ENCODE peak calls at places on chromosomes 16 and 17, in five cellular contexts. One of them, this sample, is unnamed.

GRCh38 chr16:82660078-82660645 is 33.4 kb downstream of the CDH13 start:
- DNase-seq in uterus: no peak
- DNase-seq in transverse colon: no peak
- DNase-seq in mammary epithelial cell: peak
- DNase-seq in epithelial cell of esophagus: peak
- DNase-seq in this sample: peak

GRCh38 chr17:32586666-32587065 is 99.9 kb downstream of the CDK5R1 start:
- DNase-seq in uterus: no peak
- DNase-seq in transverse colon: no peak
- DNase-seq in mammary epithelial cell: peak
- DNase-seq in epithelial cell of esophagus: peak
- DNase-seq in this sample: peak

GRCh38 chr17:156094-156621 is 18.8 kb downstream of the SCGB1C2 start:
- DNase-seq in uterus: no peak
- DNase-seq in transverse colon: no peak
- DNase-seq in mammary epithelial cell: no peak
- DNase-seq in epithelial cell of esophagus: no peak
- DNase-seq in this sample: no peak

GRCh38 chr17:31739300-31739699 is 119.7 kb downstream of the COPRS start:
- DNase-seq in uterus: no peak
- DNase-seq in transverse colon: no peak
- DNase-seq in mammary epithelial cell: peak
- DNase-seq in epithelial cell of esophagus: peak
- DNase-seq in this sample: peak

GRCh38 chr17:31408586-31408985 is 17.1 kb downstream of the RAB11FIP4 start:
- DNase-seq in uterus: no peak
- DNase-seq in transverse colon: no peak
- DNase-seq in mammary epithelial cell: no peak
- DNase-seq in epithelial cell of esophagus: no peak
- DNase-seq in this sample: no peak

GRCh38 chr16:50126183-50126582 is 26.9 kb upstream of the TENT4B start:
- DNase-seq in uterus: no peak
- DNase-seq in transverse colon: no peak
- DNase-seq in mammary epithelial cell: no peak
- DNase-seq in epithelial cell of esophagus: no peak
- DNase-seq in this sample: no peak

GRCh38 chr16:3819741-3820724 is 60.5 kb downstream of the CREBBP start:
- DNase-seq in uterus: no peak
- DNase-seq in transverse colon: peak
- DNase-seq in mammary epithelial cell: peak
- DNase-seq in epithelial cell of esophagus: peak
- DNase-seq in this sample: peak

GRCh38 chr16:4517812-4518211 is 20.8 kb downstream of the CDIP1 start:
- DNase-seq in uterus: no peak
- DNase-seq in transverse colon: no peak
- DNase-seq in mammary epithelial cell: no peak
- DNase-seq in epithelial cell of esophagus: peak
- DNase-seq in this sample: no peak

GRCh38 chr17:66855204-66855603 is 20.3 kb downstream of the CACNG5 start:
- DNase-seq in uterus: no peak
- DNase-seq in transverse colon: no peak
- DNase-seq in mammary epithelial cell: no peak
- DNase-seq in epithelial cell of esophagus: no peak
- DNase-seq in this sample: peak

GRCh38 chr17:71522383-71522782 is 598.4 kb upstream of the SOX9 start:
- DNase-seq in uterus: no peak
- DNase-seq in transverse colon: no peak
- DNase-seq in mammary epithelial cell: peak
- DNase-seq in epithelial cell of esophagus: no peak
- DNase-seq in this sample: no peak

GRCh38 chr17:58262149-58262548 is 18.6 kb downstream of the MPO start:
- DNase-seq in uterus: no peak
- DNase-seq in transverse colon: no peak
- DNase-seq in mammary epithelial cell: no peak
- DNase-seq in epithelial cell of esophagus: no peak
- DNase-seq in this sample: no peak

GRCh38 chr17:58756246-58757161 is 850 bp downstream of the PPM1E start:
- DNase-seq in uterus: no peak
- DNase-seq in transverse colon: no peak
- DNase-seq in mammary epithelial cell: no peak
- DNase-seq in epithelial cell of esophagus: no peak
- DNase-seq in this sample: no peak

GRCh38 chr17:27760069-27760885 is 40.1 kb downstream of the NOS2 start:
- DNase-seq in uterus: peak
- DNase-seq in transverse colon: peak
- DNase-seq in mammary epithelial cell: peak
- DNase-seq in epithelial cell of esophagus: peak
- DNase-seq in this sample: peak

GRCh38 chr17:82602986-82603385 is 45.3 kb downstream of the WDR45B start:
- DNase-seq in uterus: no peak
- DNase-seq in transverse colon: no peak
- DNase-seq in mammary epithelial cell: no peak
- DNase-seq in epithelial cell of esophagus: no peak
- DNase-seq in this sample: no peak

GRCh38 chr17:83062011-83062817 is 17.2 kb upstream of the METRNL start:
- DNase-seq in uterus: no peak
- DNase-seq in transverse colon: no peak
- DNase-seq in mammary epithelial cell: no peak
- DNase-seq in epithelial cell of esophagus: no peak
- DNase-seq in this sample: no peak

GRCh38 chr17:72280881-72281280 is 160.1 kb downstream of the SOX9 start:
- DNase-seq in uterus: no peak
- DNase-seq in transverse colon: no peak
- DNase-seq in mammary epithelial cell: peak
- DNase-seq in epithelial cell of esophagus: peak
- DNase-seq in this sample: peak

GRCh38 chr16:56610017-56610608 is 1.7 kb downstream of the MT2A start:
- DNase-seq in uterus: peak
- DNase-seq in transverse colon: peak
- DNase-seq in mammary epithelial cell: peak
- DNase-seq in epithelial cell of esophagus: peak
- DNase-seq in this sample: peak

GRCh38 chr17:68424861-68425260 is 32.4 kb downstream of the WIPI1 start:
- DNase-seq in uterus: no peak
- DNase-seq in transverse colon: no peak
- DNase-seq in mammary epithelial cell: peak
- DNase-seq in epithelial cell of esophagus: peak
- DNase-seq in this sample: peak

GRCh38 chr16:49881890-49882289 is 26.0 kb upstream of the ZNF423 start:
- DNase-seq in uterus: no peak
- DNase-seq in transverse colon: no peak
- DNase-seq in mammary epithelial cell: no peak
- DNase-seq in epithelial cell of esophagus: no peak
- DNase-seq in this sample: no peak

GRCh38 chr16:71963125-71963875 is 36.9 kb downstream of the PKD1L3 start:
- DNase-seq in uterus: no peak
- DNase-seq in transverse colon: no peak
- DNase-seq in mammary epithelial cell: no peak
- DNase-seq in epithelial cell of esophagus: no peak
- DNase-seq in this sample: no peak

GRCh38 chr16:14338969-14339368 is 267.9 kb downstream of the MRTFB start:
- DNase-seq in uterus: no peak
- DNase-seq in transverse colon: no peak
- DNase-seq in mammary epithelial cell: no peak
- DNase-seq in epithelial cell of esophagus: no peak
- DNase-seq in this sample: no peak

GRCh38 chr17:73936908-73937627 is 266.4 kb upstream of the RPL38 start:
- DNase-seq in uterus: no peak
- DNase-seq in transverse colon: no peak
- DNase-seq in mammary epithelial cell: no peak
- DNase-seq in epithelial cell of esophagus: no peak
- DNase-seq in this sample: no peak

GRCh38 chr16:24499193-24499814 is 40.1 kb upstream of the RBBP6 start:
- DNase-seq in uterus: no peak
- DNase-seq in transverse colon: peak
- DNase-seq in mammary epithelial cell: peak
- DNase-seq in epithelial cell of esophagus: peak
- DNase-seq in this sample: peak

GRCh38 chr16:60815033-60815432 is 1221.2 kb downstream of the CDH8 start:
- DNase-seq in uterus: no peak
- DNase-seq in transverse colon: no peak
- DNase-seq in mammary epithelial cell: no peak
- DNase-seq in epithelial cell of esophagus: no peak
- DNase-seq in this sample: no peak

GRCh38 chr16:85045641-85046471 is 18.3 kb downstream of the KIAA0513 start:
- DNase-seq in uterus: no peak
- DNase-seq in transverse colon: no peak
- DNase-seq in mammary epithelial cell: no peak
- DNase-seq in epithelial cell of esophagus: no peak
- DNase-seq in this sample: no peak

GRCh38 chr16:84054916-84055315 is 12.3 kb upstream of the SLC38A8 start:
- DNase-seq in uterus: peak
- DNase-seq in transverse colon: no peak
- DNase-seq in mammary epithelial cell: no peak
- DNase-seq in epithelial cell of esophagus: no peak
- DNase-seq in this sample: no peak

GRCh38 chr16:615122-615521 is 15.7 kb upstream of the WFIKKN1 start:
- DNase-seq in uterus: no peak
- DNase-seq in transverse colon: no peak
- DNase-seq in mammary epithelial cell: no peak
- DNase-seq in epithelial cell of esophagus: no peak
- DNase-seq in this sample: no peak
- H3K4me3 ChIP-seq in uterus: no peak
- H3K4me3 ChIP-seq in transverse colon: no peak
- H3K4me3 ChIP-seq in mammary epithelial cell: no peak
- H3K4me3 ChIP-seq in epithelial cell of esophagus: no peak
- H3K4me3 ChIP-seq in this sample: no peak

GRCh38 chr16:54194008-54194731 is 92.4 kb downstream of the IRX3 start:
- DNase-seq in uterus: peak
- DNase-seq in transverse colon: peak
- DNase-seq in mammary epithelial cell: no peak
- DNase-seq in epithelial cell of esophagus: peak
- DNase-seq in this sample: peak
- H3K4me3 ChIP-seq in uterus: peak
- H3K4me3 ChIP-seq in transverse colon: peak
- H3K4me3 ChIP-seq in mammary epithelial cell: no peak
- H3K4me3 ChIP-seq in epithelial cell of esophagus: peak
- H3K4me3 ChIP-seq in this sample: peak

GRCh38 chr17:9907131-9907530 is 2.1 kb upstream of the RCVRN start:
- DNase-seq in uterus: no peak
- DNase-seq in transverse colon: no peak
- DNase-seq in mammary epithelial cell: no peak
- DNase-seq in epithelial cell of esophagus: no peak
- DNase-seq in this sample: no peak
- H3K4me3 ChIP-seq in uterus: no peak
- H3K4me3 ChIP-seq in transverse colon: no peak
- H3K4me3 ChIP-seq in mammary epithelial cell: no peak
- H3K4me3 ChIP-seq in epithelial cell of esophagus: no peak
- H3K4me3 ChIP-seq in this sample: no peak

GRCh38 chr16:63856537-63856936 is 1265.3 kb downstream of the CDH11 start:
- DNase-seq in uterus: no peak
- DNase-seq in transverse colon: no peak
- DNase-seq in mammary epithelial cell: no peak
- DNase-seq in epithelial cell of esophagus: no peak
- DNase-seq in this sample: no peak
- H3K4me3 ChIP-seq in uterus: no peak
- H3K4me3 ChIP-seq in transverse colon: no peak
- H3K4me3 ChIP-seq in mammary epithelial cell: no peak
- H3K4me3 ChIP-seq in epithelial cell of esophagus: no peak
- H3K4me3 ChIP-seq in this sample: no peak

GRCh38 chr17:6639651-6640535 is 618 bp downstream of the KIAA0753 start:
- DNase-seq in uterus: no peak
- DNase-seq in transverse colon: peak
- DNase-seq in mammary epithelial cell: peak
- DNase-seq in epithelial cell of esophagus: peak
- DNase-seq in this sample: no peak

GRCh38 chr17:6642592-6642991 is 1.7 kb downstream of the TXNDC17 start:
- DNase-seq in uterus: no peak
- DNase-seq in transverse colon: no peak
- DNase-seq in mammary epithelial cell: peak
- DNase-seq in epithelial cell of esophagus: peak
- DNase-seq in this sample: peak

GRCh38 chr17:6643460-6644125 is 2.7 kb downstream of the TXNDC17 start:
- DNase-seq in uterus: no peak
- DNase-seq in transverse colon: no peak
- DNase-seq in mammary epithelial cell: peak
- DNase-seq in epithelial cell of esophagus: peak
- DNase-seq in this sample: peak

GRCh38 chr17:6640536-6641373 is at the start of the genes KIAA0753 and TXNDC17:
- DNase-seq in uterus: peak
- DNase-seq in transverse colon: peak
- DNase-seq in mammary epithelial cell: peak
- DNase-seq in epithelial cell of esophagus: peak
- DNase-seq in this sample: peak

DNA sequence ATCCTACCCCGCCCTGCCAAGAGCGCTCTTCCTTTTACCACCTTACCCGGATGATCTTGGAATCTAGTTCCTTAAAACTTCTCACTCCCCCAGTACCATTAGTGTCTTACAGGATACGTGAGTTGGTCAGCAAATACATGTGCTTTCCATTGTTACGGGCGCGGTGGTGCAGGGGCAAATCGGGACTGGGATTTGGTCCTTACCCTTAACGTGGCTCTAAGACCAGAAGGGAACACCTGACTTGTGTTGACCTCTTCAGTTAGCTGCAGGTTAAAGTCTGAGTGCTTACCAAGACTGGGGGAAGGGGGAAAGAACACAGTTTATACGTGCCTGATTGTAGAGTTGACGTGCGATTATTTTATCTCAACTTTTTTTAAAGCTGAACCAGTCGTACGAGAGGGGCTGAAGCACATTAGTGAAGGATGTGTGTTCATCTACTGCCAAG is 536 bp downstream of the TXNDC17 start:
- DNase-seq in uterus: no peak
- DNase-seq in transverse colon: no peak
- DNase-seq in mammary epithelial cell: peak
- DNase-seq in epithelial cell of esophagus: peak
- DNase-seq in this sample: peak
- H3K4me3 ChIP-seq in uterus: peak
- H3K4me3 ChIP-seq in transverse colon: peak
- H3K4me3 ChIP-seq in mammary epithelial cell: peak
- H3K4me3 ChIP-seq in epithelial cell of esophagus: peak
- H3K4me3 ChIP-seq in this sample: peak

DNA sequence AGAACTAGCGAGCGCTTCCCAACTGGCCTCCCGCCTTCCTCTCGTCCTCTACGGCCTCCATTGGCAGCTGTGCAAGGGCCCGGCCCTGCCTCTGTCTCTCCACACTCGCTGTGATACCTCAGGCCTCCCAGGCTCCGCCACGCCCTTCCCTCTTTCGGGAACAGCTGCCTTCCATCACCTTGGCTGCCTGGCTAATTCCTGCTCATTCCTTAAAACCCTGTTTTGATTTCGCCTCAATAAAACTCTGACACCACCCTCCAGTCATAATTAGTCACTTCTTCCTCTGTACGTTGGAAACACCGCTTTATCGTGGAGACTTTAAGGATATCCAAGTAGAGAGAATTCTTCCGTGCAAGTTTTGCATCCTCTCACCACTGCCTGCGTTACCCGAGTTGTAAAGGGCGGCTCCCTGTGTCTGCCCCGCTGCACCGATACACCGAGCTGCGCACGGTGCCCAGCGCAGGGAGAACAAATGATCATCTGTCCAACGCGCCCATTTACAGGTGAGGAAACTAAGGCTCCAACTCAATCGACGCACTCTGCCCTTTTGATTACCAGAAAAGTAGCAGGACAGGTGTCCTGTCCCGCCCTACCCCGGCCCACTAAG is 139.6 kb downstream of the SEC14L1 start:
- DNase-seq in uterus: no peak
- DNase-seq in transverse colon: peak
- DNase-seq in mammary epithelial cell: peak
- DNase-seq in epithelial cell of esophagus: peak
- DNase-seq in this sample: peak
- H3K4me3 ChIP-seq in uterus: no peak
- H3K4me3 ChIP-seq in transverse colon: peak
- H3K4me3 ChIP-seq in mammary epithelial cell: peak
- H3K4me3 ChIP-seq in epithelial cell of esophagus: peak
- H3K4me3 ChIP-seq in this sample: peak